ENCODE peak calls at places on chromosomes 12 and 14, in seven cellular contexts. One of them, this sample, is unnamed.

GRCh38 chr12:3951380-3952135 is 78.4 kb upstream of the PARP11 start:
- DNase-seq in mammary epithelial cell: no peak
- DNase-seq in OCI-LY7: no peak
- DNase-seq in fibroblast of lung: no peak
- DNase-seq in mesenchymal stem cell: no peak
- DNase-seq in IMR-90: no peak
- DNase-seq in neuronal stem cell: no peak
- DNase-seq in this sample: no peak

GRCh38 chr14:45715946-45716345 is 462.9 kb upstream of the MIS18BP1 start:
- DNase-seq in mammary epithelial cell: peak
- DNase-seq in IMR-90: no peak
- DNase-seq in OCI-LY7: no peak
- DNase-seq in neuronal stem cell: no peak
- DNase-seq in fibroblast of lung: no peak
- DNase-seq in mesenchymal stem cell: no peak
- DNase-seq in this sample: peak

GRCh38 chr12:65171073-65171472 is 1.7 kb downstream of the LEMD3 start:
- DNase-seq in fibroblast of lung: peak
- DNase-seq in IMR-90: peak
- DNase-seq in OCI-LY7: no peak
- DNase-seq in mammary epithelial cell: peak
- DNase-seq in mesenchymal stem cell: peak
- DNase-seq in neuronal stem cell: no peak
- DNase-seq in this sample: peak

GRCh38 chr12:121524196-121524930 is 56.5 kb downstream of the KDM2B start:
- DNase-seq in OCI-LY7: peak
- DNase-seq in fibroblast of lung: no peak
- DNase-seq in mammary epithelial cell: no peak
- DNase-seq in neuronal stem cell: no peak
- DNase-seq in mesenchymal stem cell: no peak
- DNase-seq in IMR-90: no peak
- DNase-seq in this sample: no peak

GRCh38 chr12:69694123-69694522 is 5.0 kb downstream of the BEST3 start:
- DNase-seq in mammary epithelial cell: no peak
- DNase-seq in fibroblast of lung: no peak
- DNase-seq in neuronal stem cell: no peak
- DNase-seq in mesenchymal stem cell: no peak
- DNase-seq in OCI-LY7: no peak
- DNase-seq in IMR-90: no peak
- DNase-seq in this sample: no peak

GRCh38 chr14:92160619-92161018 is 38.9 kb downstream of the CPSF2 start:
- DNase-seq in fibroblast of lung: peak
- DNase-seq in neuronal stem cell: no peak
- DNase-seq in IMR-90: peak
- DNase-seq in OCI-LY7: no peak
- DNase-seq in mesenchymal stem cell: peak
- DNase-seq in mammary epithelial cell: peak
- DNase-seq in this sample: no peak

GRCh38 chr14:68807148-68807600 is 14.3 kb upstream of the ZFP36L1 start:
- DNase-seq in neuronal stem cell: no peak
- DNase-seq in mammary epithelial cell: no peak
- DNase-seq in IMR-90: peak
- DNase-seq in fibroblast of lung: peak
- DNase-seq in OCI-LY7: peak
- DNase-seq in mesenchymal stem cell: peak
- DNase-seq in this sample: no peak

GRCh38 chr12:7929069-7929792 is 6.8 kb downstream of the SLC2A3 start:
- DNase-seq in fibroblast of lung: no peak
- DNase-seq in OCI-LY7: no peak
- DNase-seq in mammary epithelial cell: no peak
- DNase-seq in IMR-90: no peak
- DNase-seq in mesenchymal stem cell: no peak
- DNase-seq in neuronal stem cell: no peak
- DNase-seq in this sample: peak

GRCh38 chr14:71242237-71242748 is 335.0 kb downstream of the PCNX1 start:
- DNase-seq in fibroblast of lung: no peak
- DNase-seq in mammary epithelial cell: no peak
- DNase-seq in OCI-LY7: no peak
- DNase-seq in IMR-90: peak
- DNase-seq in neuronal stem cell: no peak
- DNase-seq in mesenchymal stem cell: peak
- DNase-seq in this sample: no peak

GRCh38 chr12:4145990-4146859 is 127.3 kb upstream of the CCND2 start:
- DNase-seq in neuronal stem cell: no peak
- DNase-seq in IMR-90: no peak
- DNase-seq in fibroblast of lung: no peak
- DNase-seq in mammary epithelial cell: peak
- DNase-seq in mesenchymal stem cell: no peak
- DNase-seq in OCI-LY7: no peak
- DNase-seq in this sample: no peak

GRCh38 chr14:24692382-24693352 is 58.7 kb upstream of the GZMB start:
- DNase-seq in IMR-90: no peak
- DNase-seq in OCI-LY7: no peak
- DNase-seq in fibroblast of lung: no peak
- DNase-seq in neuronal stem cell: no peak
- DNase-seq in mesenchymal stem cell: no peak
- DNase-seq in mammary epithelial cell: no peak
- DNase-seq in this sample: no peak

GRCh38 chr14:29282169-29282568 is 515.6 kb downstream of the FOXG1 start:
- DNase-seq in IMR-90: peak
- DNase-seq in mesenchymal stem cell: no peak
- DNase-seq in fibroblast of lung: no peak
- DNase-seq in neuronal stem cell: no peak
- DNase-seq in OCI-LY7: no peak
- DNase-seq in mammary epithelial cell: no peak
- DNase-seq in this sample: peak

GRCh38 chr12:128856791-128857078 is 3.5 kb downstream of the GLT1D1 start:
- DNase-seq in OCI-LY7: no peak
- DNase-seq in mammary epithelial cell: no peak
- DNase-seq in neuronal stem cell: no peak
- DNase-seq in IMR-90: no peak
- DNase-seq in fibroblast of lung: no peak
- DNase-seq in mesenchymal stem cell: no peak
- DNase-seq in this sample: no peak

GRCh38 chr14:84036863-84037262 is 1493.1 kb upstream of the FLRT2 start:
- DNase-seq in IMR-90: peak
- DNase-seq in mammary epithelial cell: peak
- DNase-seq in neuronal stem cell: no peak
- DNase-seq in fibroblast of lung: peak
- DNase-seq in mesenchymal stem cell: peak
- DNase-seq in OCI-LY7: no peak
- DNase-seq in this sample: peak

GRCh38 chr12:110971189-110971920 is 51.0 kb upstream of the MYL2 start:
- DNase-seq in OCI-LY7: no peak
- DNase-seq in mesenchymal stem cell: no peak
- DNase-seq in fibroblast of lung: no peak
- DNase-seq in IMR-90: no peak
- DNase-seq in neuronal stem cell: no peak
- DNase-seq in mammary epithelial cell: no peak
- DNase-seq in this sample: no peak

GRCh38 chr14:62745496-62745895 is 299.8 kb downstream of the KCNH5 start:
- DNase-seq in IMR-90: peak
- DNase-seq in mesenchymal stem cell: peak
- DNase-seq in neuronal stem cell: no peak
- DNase-seq in fibroblast of lung: no peak
- DNase-seq in mammary epithelial cell: peak
- DNase-seq in OCI-LY7: no peak
- DNase-seq in this sample: peak

GRCh38 chr14:55794655-55795583 is 214.9 kb downstream of the KTN1 start:
- DNase-seq in fibroblast of lung: no peak
- DNase-seq in OCI-LY7: no peak
- DNase-seq in mesenchymal stem cell: peak
- DNase-seq in mammary epithelial cell: peak
- DNase-seq in neuronal stem cell: no peak
- DNase-seq in IMR-90: peak
- DNase-seq in this sample: peak

GRCh38 chr12:40864891-40865290 is 172.7 kb downstream of the CNTN1 start:
- DNase-seq in mammary epithelial cell: no peak
- DNase-seq in OCI-LY7: no peak
- DNase-seq in neuronal stem cell: no peak
- DNase-seq in IMR-90: no peak
- DNase-seq in mesenchymal stem cell: no peak
- DNase-seq in fibroblast of lung: no peak
- DNase-seq in this sample: no peak

GRCh38 chr12:28563926-28564325 is 373.7 kb downstream of the CCDC91 start:
- DNase-seq in neuronal stem cell: no peak
- DNase-seq in mammary epithelial cell: no peak
- DNase-seq in OCI-LY7: no peak
- DNase-seq in fibroblast of lung: peak
- DNase-seq in mesenchymal stem cell: peak
- DNase-seq in IMR-90: peak
- DNase-seq in this sample: no peak

GRCh38 chr14:76922599-76922998 is 96.4 kb downstream of the LRRC74A start:
- DNase-seq in OCI-LY7: no peak
- DNase-seq in mesenchymal stem cell: peak
- DNase-seq in mammary epithelial cell: no peak
- DNase-seq in neuronal stem cell: no peak
- DNase-seq in IMR-90: peak
- DNase-seq in fibroblast of lung: peak
- DNase-seq in this sample: no peak

GRCh38 chr14:96274122-96274910 is 18.3 kb downstream of the BDKRB1 start:
- DNase-seq in mammary epithelial cell: no peak
- DNase-seq in mesenchymal stem cell: peak
- DNase-seq in IMR-90: peak
- DNase-seq in OCI-LY7: no peak
- DNase-seq in neuronal stem cell: no peak
- DNase-seq in fibroblast of lung: peak
- DNase-seq in this sample: no peak

GRCh38 chr14:44352212-44352611 is 154.9 kb downstream of the FSCB start:
- DNase-seq in neuronal stem cell: no peak
- DNase-seq in IMR-90: no peak
- DNase-seq in mammary epithelial cell: no peak
- DNase-seq in mesenchymal stem cell: no peak
- DNase-seq in fibroblast of lung: no peak
- DNase-seq in OCI-LY7: no peak
- DNase-seq in this sample: no peak

GRCh38 chr14:63867926-63868921 is 15.4 kb downstream of the SYNE2 start:
- DNase-seq in neuronal stem cell: no peak
- DNase-seq in fibroblast of lung: peak
- DNase-seq in OCI-LY7: peak
- DNase-seq in IMR-90: peak
- DNase-seq in mesenchymal stem cell: peak
- DNase-seq in mammary epithelial cell: no peak
- DNase-seq in this sample: peak

GRCh38 chr12:102298022-102298421 is 100.4 kb upstream of the PMCH start:
- DNase-seq in neuronal stem cell: no peak
- DNase-seq in IMR-90: peak
- DNase-seq in mammary epithelial cell: peak
- DNase-seq in mesenchymal stem cell: no peak
- DNase-seq in fibroblast of lung: no peak
- DNase-seq in OCI-LY7: no peak
- DNase-seq in this sample: no peak

DNA sequence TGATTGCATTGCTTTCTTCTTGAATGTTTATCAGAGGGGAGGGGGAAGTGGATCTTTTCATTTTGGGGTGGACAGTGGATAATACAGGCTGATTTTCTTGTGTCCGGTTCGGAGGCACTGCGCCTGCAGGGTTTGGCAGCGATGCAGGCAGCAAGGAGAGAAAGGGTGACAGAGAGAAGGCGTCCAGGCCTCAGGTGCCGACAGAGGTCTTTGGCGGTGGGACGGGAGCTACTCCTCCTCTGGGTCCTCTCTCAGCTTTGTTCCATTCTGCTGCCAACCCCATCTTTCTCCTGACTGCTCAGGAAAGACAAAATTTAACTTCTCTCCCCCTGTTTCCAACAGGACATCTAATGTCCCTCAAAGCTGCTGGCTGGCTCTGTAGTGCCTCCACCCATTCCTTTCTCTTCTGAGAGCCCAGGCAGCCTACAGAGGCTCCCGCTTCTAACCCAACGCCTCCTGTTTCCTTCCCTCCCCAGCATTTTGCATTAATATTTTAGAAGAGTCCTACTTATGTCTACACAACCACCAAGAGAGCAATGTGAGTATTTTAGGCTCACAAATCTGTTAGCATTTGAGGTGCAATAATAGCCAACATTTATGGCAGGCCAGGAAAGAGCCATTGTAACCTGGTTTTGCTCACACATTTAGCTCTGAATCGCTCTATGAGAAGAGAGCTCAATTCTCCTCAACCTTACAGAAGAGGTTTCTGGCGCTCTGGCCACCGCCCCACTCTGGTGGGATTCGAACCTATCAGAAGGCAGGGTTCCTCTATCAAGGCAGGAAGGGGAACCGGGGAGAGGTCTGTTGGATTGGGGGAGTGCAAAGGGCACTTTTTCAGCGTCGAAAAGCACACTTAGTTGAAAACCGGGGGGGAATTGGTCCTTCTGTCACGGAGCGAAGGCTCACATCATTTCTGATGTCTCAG is 7.1 kb upstream of the TBX5 start:
- DNase-seq in mammary epithelial cell: no peak
- DNase-seq in OCI-LY7: no peak
- DNase-seq in mesenchymal stem cell: no peak
- DNase-seq in IMR-90: peak
- DNase-seq in fibroblast of lung: peak
- DNase-seq in neuronal stem cell: no peak
- DNase-seq in this sample: no peak
- H3K4me3 ChIP-seq in mammary epithelial cell: no peak
- H3K4me3 ChIP-seq in OCI-LY7: no peak
- H3K4me3 ChIP-seq in mesenchymal stem cell: no peak
- H3K4me3 ChIP-seq in IMR-90: peak
- H3K4me3 ChIP-seq in fibroblast of lung: peak
- H3K4me3 ChIP-seq in neuronal stem cell: no peak
- H3K4me3 ChIP-seq in this sample: no peak

DNA sequence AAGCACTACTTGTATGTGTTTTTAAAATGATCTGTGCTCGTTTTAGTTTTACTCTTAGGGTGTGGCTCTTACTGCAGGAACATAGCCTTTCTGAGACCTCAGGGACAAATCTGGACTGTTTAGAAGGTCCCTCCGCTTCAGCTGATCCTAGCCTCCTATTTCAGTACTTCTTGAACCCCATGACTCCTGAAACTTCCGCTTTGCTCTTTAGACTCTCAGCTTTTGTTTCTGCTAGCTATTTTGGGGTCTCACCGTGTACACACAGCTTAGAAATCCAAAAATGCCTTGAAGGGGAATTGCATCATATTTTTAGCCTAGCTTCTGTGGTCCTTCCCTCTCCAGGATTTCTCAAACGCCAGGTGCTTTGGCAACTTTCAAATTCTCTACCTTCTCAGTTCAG is 8.3 kb downstream of the OR11G2 start:
- DNase-seq in IMR-90: no peak
- DNase-seq in neuronal stem cell: no peak
- DNase-seq in mammary epithelial cell: no peak
- DNase-seq in mesenchymal stem cell: no peak
- DNase-seq in OCI-LY7: no peak
- DNase-seq in fibroblast of lung: no peak
- DNase-seq in this sample: no peak
- H2AFZ ChIP-seq in IMR-90: no peak
- H2AFZ ChIP-seq in neuronal stem cell: no peak
- H2AFZ ChIP-seq in mammary epithelial cell: no peak
- H2AFZ ChIP-seq in mesenchymal stem cell: no peak
- H2AFZ ChIP-seq in OCI-LY7: no peak
- H2AFZ ChIP-seq in fibroblast of lung: no peak
- H2AFZ ChIP-seq in this sample: no peak

GRCh38 chr12:39441189-39441962 is 1.5 kb downstream of the KIF21A start:
- DNase-seq in mammary epithelial cell: no peak
- DNase-seq in fibroblast of lung: no peak
- DNase-seq in OCI-LY7: no peak
- DNase-seq in neuronal stem cell: no peak
- DNase-seq in IMR-90: no peak
- DNase-seq in mesenchymal stem cell: no peak
- DNase-seq in this sample: no peak
- H3K4me3 ChIP-seq in mammary epithelial cell: peak
- H3K4me3 ChIP-seq in fibroblast of lung: peak
- H3K4me3 ChIP-seq in OCI-LY7: no peak
- H3K4me3 ChIP-seq in neuronal stem cell: peak
- H3K4me3 ChIP-seq in IMR-90: no peak
- H3K4me3 ChIP-seq in mesenchymal stem cell: no peak
- H3K4me3 ChIP-seq in this sample: peak

GRCh38 chr12:104604995-104605675 is 148.4 kb downstream of the CHST11 start:
- DNase-seq in OCI-LY7: no peak
- DNase-seq in neuronal stem cell: no peak
- DNase-seq in fibroblast of lung: no peak
- DNase-seq in mesenchymal stem cell: peak
- DNase-seq in IMR-90: no peak
- DNase-seq in mammary epithelial cell: no peak
- DNase-seq in this sample: no peak
- H2AFZ ChIP-seq in OCI-LY7: no peak
- H2AFZ ChIP-seq in neuronal stem cell: no peak
- H2AFZ ChIP-seq in fibroblast of lung: no peak
- H2AFZ ChIP-seq in mesenchymal stem cell: peak
- H2AFZ ChIP-seq in IMR-90: no peak
- H2AFZ ChIP-seq in mammary epithelial cell: no peak
- H2AFZ ChIP-seq in this sample: no peak